ENCODE peak calls at places on chromosomes 5 and 9, in nine cellular contexts. O, Y, G, L, W, T, S, K and H are unnamed samples. For H3K4me1, the result is how much of the 10 kb centered on the place peaks cover.

GRCh38 chr9:76394896-76395244 is 644 bp upstream of the RFK start:
- DNase-seq in O (peak), Y (peak), G (peak), L (peak), W (no peak), T (peak), S (peak), K (peak), H (no peak)

GRCh38 chr9:16385590-16386578 is 484.6 kb downstream of the BNC2 start:
- DNase-seq in O (no peak), Y (no peak), G (no peak), L (no peak), W (peak), T (no peak), S (no peak), K (no peak), H (no peak)

GRCh38 chr5:89972901-89973300 is 436.7 kb downstream of the CETN3 start:
- DNase-seq in O (no peak), Y (no peak), G (no peak), L (no peak), W (peak), T (no peak), S (no peak), K (no peak), H (no peak)

GRCh38 chr9:110340306-110340705 is 2.6 kb upstream of the TXNDC8 start:
- DNase-seq in O (no peak), Y (peak), G (peak), L (no peak), W (peak), T (peak), S (no peak), K (no peak), H (no peak)

GRCh38 chr5:52853573-52854163 is 66.0 kb downstream of the ITGA1 start:
- DNase-seq in O (no peak), Y (no peak), G (no peak), L (no peak), W (no peak), T (no peak), S (no peak), K (no peak), H (no peak)

GRCh38 chr5:146620031-146620662 is 104.2 kb upstream of the GPR151 start:
- DNase-seq in O (no peak), Y (no peak), G (no peak), L (no peak), W (no peak), T (no peak), S (no peak), K (no peak), H (no peak)

GRCh38 chr5:14147210-14147609 is 4.1 kb downstream of the TRIO start:
- DNase-seq in O (no peak), Y (no peak), G (no peak), L (no peak), W (no peak), T (no peak), S (no peak), K (no peak), H (no peak)

GRCh38 chr5:163838738-163839137 is 333.3 kb downstream of the MAT2B start:
- DNase-seq in O (no peak), Y (no peak), G (no peak), L (no peak), W (peak), T (no peak), S (no peak), K (no peak), H (no peak)

GRCh38 chr5:105430516-105430915 is 1867.9 kb upstream of the NUDT12 start:
- DNase-seq in O (no peak), Y (no peak), G (no peak), L (no peak), W (no peak), T (no peak), S (no peak), K (no peak), H (no peak)

GRCh38 chr5:135242496-135243193 is 156.4 kb downstream of the MACROH2A1 start:
- DNase-seq in O (no peak), Y (no peak), G (no peak), L (no peak), W (peak), T (no peak), S (peak), K (peak), H (no peak)

GRCh38 chr9:124164800-124165199 is 92.9 kb upstream of the NEK6 start:
- DNase-seq in O (peak), Y (no peak), G (no peak), L (no peak), W (no peak), T (no peak), S (no peak), K (no peak), H (no peak)

GRCh38 chr5:82107277-82107676 is 135.5 kb downstream of the ATG10 start:
- DNase-seq in O (no peak), Y (peak), G (no peak), L (no peak), W (peak), T (peak), S (no peak), K (no peak), H (no peak)

GRCh38 chr5:80215523-80215922 is 40.3 kb downstream of the SERINC5 start:
- DNase-seq in O (no peak), Y (no peak), G (no peak), L (no peak), W (no peak), T (no peak), S (no peak), K (no peak), H (no peak)

GRCh38 chr5:80212171-80212667 is 43.6 kb downstream of the SERINC5 start:
- DNase-seq in O (no peak), Y (no peak), G (no peak), L (no peak), W (no peak), T (no peak), S (no peak), K (no peak), H (no peak)

GRCh38 chr5:80216096-80216495 is 39.8 kb downstream of the SERINC5 start:
- DNase-seq in O (no peak), Y (no peak), G (no peak), L (no peak), W (no peak), T (no peak), S (no peak), K (no peak), H (no peak)

GRCh38 chr5:80211292-80211691 is 44.6 kb downstream of the SERINC5 start:
- DNase-seq in O (no peak), Y (no peak), G (no peak), L (no peak), W (no peak), T (no peak), S (no peak), K (no peak), H (no peak)

GRCh38 chr5:80213467-80213866 is 42.4 kb downstream of the SERINC5 start:
- DNase-seq in O (no peak), Y (no peak), G (no peak), L (no peak), W (no peak), T (no peak), S (no peak), K (no peak), H (no peak)
- H3K4me1 ChIP-seq in O (under half), Y (half or more), G (under half), L (under half), W (under half), T (under half), S (under half), K (under half), H (under half)

DNA sequence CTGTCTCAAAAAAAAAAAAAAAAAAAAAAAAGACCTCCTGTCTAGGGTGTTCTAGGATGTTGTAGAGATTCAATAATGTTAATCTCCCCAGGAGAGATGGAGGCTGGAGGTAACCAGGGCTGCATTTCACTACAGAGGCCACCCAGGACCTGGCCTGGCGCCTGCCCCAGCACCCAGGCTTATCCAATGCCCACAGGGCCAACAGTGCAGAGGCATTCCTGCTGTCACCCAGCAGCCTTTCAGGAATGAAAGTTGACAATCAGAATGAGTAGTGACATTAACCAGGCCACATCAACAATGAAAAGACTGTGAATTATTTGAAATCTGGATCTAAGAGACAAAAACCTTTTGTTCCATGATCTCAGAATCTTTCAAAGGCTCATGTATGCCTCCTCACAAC is 36.2 kb upstream of the GABRP start:
- DNase-seq in O (no peak), Y (no peak), G (no peak), L (no peak), W (no peak), T (no peak), S (no peak), K (no peak), H (no peak)
- H3K27ac ChIP-seq in O (no peak), Y (peak), G (no peak), L (no peak), W (no peak), T (no peak), S (no peak), K (no peak), H (peak)

GRCh38 chr9:134364391-134365114 is 38.3 kb downstream of the RXRA start:
- DNase-seq in O (no peak), Y (no peak), G (no peak), L (no peak), W (no peak), T (no peak), S (no peak), K (no peak), H (no peak)
- TF ChIP-seq CTCF in O (no peak), Y (peak), G (no peak), L (no peak), W (no peak), T (peak), S (no peak), K (no peak), H (no peak)

DNA sequence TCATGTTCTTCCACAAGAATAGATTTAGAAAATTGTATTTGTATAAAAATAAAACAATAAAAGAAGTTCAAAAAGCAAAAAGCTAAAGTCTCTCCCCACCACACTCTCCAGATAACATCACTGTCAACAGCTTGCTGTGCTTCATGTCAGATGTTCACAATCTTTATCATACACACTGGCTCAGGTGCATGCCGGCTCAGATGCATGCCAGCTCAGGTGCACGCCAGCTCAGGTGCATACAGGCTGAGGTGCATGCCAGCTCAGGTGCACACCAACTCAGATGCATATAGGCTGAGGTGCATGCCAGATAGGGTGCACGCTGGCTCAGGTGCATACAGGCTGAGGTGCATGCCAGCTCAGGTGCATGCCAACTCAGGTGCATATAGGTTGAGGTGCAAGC is 26.5 kb downstream of the SEMA4D start:
- DNase-seq in O (no peak), Y (no peak), G (no peak), L (no peak), W (no peak), T (no peak), S (no peak), K (no peak), H (no peak)
- H3K4me1 ChIP-seq in O (under half), Y (under half), G (under half), L (under half), W (under half), T (under half), S (under half), K (under half), H (under half)

DNA sequence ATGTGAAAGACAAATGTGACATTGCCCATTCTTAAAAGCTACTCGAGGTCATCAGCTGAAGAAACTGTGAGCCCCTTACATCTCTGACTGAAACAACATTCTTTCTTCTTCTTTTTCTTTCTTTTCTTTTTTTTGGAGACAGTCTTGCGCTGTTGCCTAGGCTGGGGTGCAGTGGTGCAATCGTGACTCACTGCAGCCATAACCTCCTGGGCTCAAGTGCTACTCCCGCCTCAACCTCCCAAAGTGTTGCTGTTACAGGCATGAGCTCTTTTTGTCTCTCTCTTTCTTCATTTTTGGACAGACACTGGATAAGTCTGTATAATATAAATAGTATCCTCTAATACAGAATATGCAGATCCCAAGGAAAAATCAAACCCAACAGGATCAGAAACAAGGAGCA is 263.7 kb upstream of the KLF9 start:
- DNase-seq in O (no peak), Y (no peak), G (no peak), L (no peak), W (no peak), T (no peak), S (no peak), K (no peak), H (no peak)
- H3K27ac ChIP-seq in O (no peak), Y (no peak), G (no peak), L (no peak), W (no peak), T (no peak), S (no peak), K (no peak), H (no peak)

DNA sequence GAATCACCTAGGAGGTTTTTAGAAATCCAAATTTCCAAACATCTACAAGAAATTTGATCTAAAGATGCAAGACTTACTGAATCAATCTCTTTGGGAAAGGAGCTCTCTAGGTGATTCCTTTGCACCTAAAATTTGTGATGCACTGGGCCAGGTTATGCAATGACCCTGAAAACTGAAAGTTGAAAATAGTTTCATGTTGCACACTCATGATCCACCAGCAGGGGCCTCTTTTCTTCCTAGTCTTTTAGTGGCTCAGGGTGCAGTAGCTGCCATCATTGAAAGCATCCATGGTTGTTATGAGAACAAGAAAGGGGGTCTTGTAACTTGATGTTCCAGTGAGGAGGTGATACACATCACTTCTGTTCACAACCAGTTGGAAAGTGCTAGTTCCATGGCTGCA is 486.8 kb downstream of the PSAT1 start:
- DNase-seq in O (no peak), Y (peak), G (no peak), L (no peak), W (no peak), T (no peak), S (no peak), K (no peak), H (no peak)
- TF ChIP-seq CTCF in O (no peak), Y (peak), G (no peak), L (no peak), W (peak), T (peak), S (no peak), K (no peak), H (no peak)

GRCh38 chr9:95076696-95077052 is 240.8 kb downstream of the FANCC start:
- DNase-seq in O (no peak), Y (no peak), G (no peak), L (no peak), W (no peak), T (no peak), S (no peak), K (no peak), H (no peak)
- H3K4me1 ChIP-seq in O (half or more), Y (under half), G (under half), L (under half), W (under half), T (under half), S (under half), K (under half), H (under half)

DNA sequence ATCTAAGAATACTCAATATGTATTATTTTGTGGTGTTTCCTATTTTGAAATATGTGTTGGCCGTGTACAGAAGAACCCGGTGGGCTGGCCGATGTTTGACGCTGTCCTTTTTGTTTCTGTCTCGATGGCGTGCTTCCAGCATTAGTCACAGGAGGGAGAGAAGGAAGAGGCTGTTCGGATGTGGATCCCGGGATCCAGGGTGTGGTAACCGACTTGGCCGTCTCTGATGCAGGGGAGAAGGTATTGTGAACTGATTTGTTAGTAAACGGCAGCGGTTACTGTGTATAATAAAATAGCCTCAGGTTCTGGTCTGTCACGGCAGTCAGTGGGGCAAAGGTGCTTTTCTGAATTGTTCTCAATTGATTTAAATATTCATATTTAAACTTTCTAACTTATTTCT is 275.0 kb downstream of the ARHGEF28 start:
- DNase-seq in O (no peak), Y (peak), G (peak), L (no peak), W (peak), T (peak), S (no peak), K (peak), H (no peak)
- H3K27ac ChIP-seq in O (no peak), Y (no peak), G (no peak), L (no peak), W (no peak), T (no peak), S (no peak), K (no peak), H (peak)

GRCh38 chr5:127934791-127935256 is 148.7 kb upstream of the SLC12A2 start:
- DNase-seq in O (no peak), Y (peak), G (peak), L (peak), W (peak), T (peak), S (no peak), K (no peak), H (peak)
- TF ChIP-seq CTCF in O (no peak), Y (peak), G (peak), L (no peak), W (no peak), T (peak), S (no peak), K (no peak), H (no peak)